ENCODE peak calls at places on chromosomes 7 and 10, in five cellular contexts. F, P, H, Y and C are unnamed samples.

GRCh38 chr10:102347236-102347828 is 48.2 kb upstream of the NFKB2 start:
- DNase-seq in P (no peak), F (no peak), H (peak), Y (no peak), C (peak)

GRCh38 chr7:132435016-132435990 is 141.0 kb downstream of the PLXNA4 start:
- DNase-seq in F (no peak), Y (no peak), H (no peak), P (no peak), C (no peak)

GRCh38 chr10:62278461-62278910 is 9.8 kb upstream of the RTKN2 start:
- DNase-seq in F (no peak), H (no peak), P (no peak), Y (no peak), C (no peak)

GRCh38 chr7:116236020-116236630 is 25.8 kb downstream of the TES start:
- DNase-seq in Y (peak), H (peak), F (peak), P (peak), C (no peak)

GRCh38 chr10:114550756-114551290 is 107.3 kb downstream of the ABLIM1 start:
- DNase-seq in F (no peak), Y (no peak), P (no peak), H (peak), C (peak)

GRCh38 chr7:150642926-150643325 is 10.7 kb upstream of the GIMAP6 start:
- DNase-seq in P (no peak), Y (no peak), H (no peak), F (no peak), C (no peak)

GRCh38 chr7:66627876-66628360 is 763 bp upstream of the KCTD7 start:
- DNase-seq in F (no peak), H (no peak), Y (no peak), P (no peak), C (no peak)

GRCh38 chr10:68560201-68560915 is at the start of gene TET1:
- DNase-seq in P (no peak), F (no peak), H (peak), Y (peak), C (peak)

GRCh38 chr10:123642293-123642692 is 23.9 kb upstream of the GPR26 start:
- DNase-seq in Y (no peak), P (no peak), F (no peak), H (no peak), C (no peak)

GRCh38 chr10:10235003-10235402 is 782.7 kb upstream of the CELF2 start:
- DNase-seq in H (no peak), Y (no peak), P (no peak), F (no peak), C (no peak)

GRCh38 chr10:77836299-77836820 is 90.2 kb downstream of the DLG5 start:
- DNase-seq in F (no peak), H (no peak), P (peak), Y (peak), C (no peak)

GRCh38 chr7:150992833-150993302 is 2.1 kb downstream of the NOS3 start:
- DNase-seq in P (no peak), F (no peak), Y (no peak), H (no peak), C (no peak)

GRCh38 chr7:16063691-16064090 is 357.6 kb downstream of the CRPPA start:
- DNase-seq in F (no peak), H (no peak), Y (no peak), P (no peak), C (no peak)

GRCh38 chr7:7242899-7243298 is 60.6 kb downstream of the C1GALT1 start:
- DNase-seq in H (no peak), F (no peak), Y (no peak), P (no peak), C (no peak)

GRCh38 chr7:98217623-98218582 is 6.7 kb downstream of the BHLHA15 start:
- DNase-seq in F (no peak), Y (no peak), H (no peak), P (no peak), C (no peak)

GRCh38 chr10:46515402-46516192 is 40.9 kb downstream of the GPRIN2 start:
- DNase-seq in F (no peak), H (peak), P (no peak), Y (peak), C (peak)

GRCh38 chr7:67788689-67789088 is 792.1 kb downstream of the TYW1 start:
- DNase-seq in H (peak), P (no peak), F (no peak), Y (no peak), C (peak)

GRCh38 chr7:18940577-18941134 is 176.8 kb downstream of the TWIST1 start:
- DNase-seq in H (no peak), P (no peak), F (no peak), Y (no peak), C (no peak)

GRCh38 chr10:126841341-126841902 is 63.8 kb upstream of the DOCK1 start:
- DNase-seq in Y (no peak), F (no peak), H (no peak), P (no peak), C (no peak)

GRCh38 chr7:134594877-134595276 is 46.0 kb downstream of the AKR1B15 start:
- DNase-seq in Y (no peak), H (no peak), F (no peak), P (no peak), C (no peak)

GRCh38 chr10:57657164-57657765 is 610.4 kb downstream of the IPMK start:
- DNase-seq in P (no peak), Y (peak), F (no peak), H (peak), C (peak)

GRCh38 chr7:28405662-28406061 is 6.7 kb upstream of the CREB5 start:
- DNase-seq in Y (peak), H (no peak), F (no peak), P (no peak), C (no peak)

GRCh38 chr10:5293691-5294550 is 70.8 kb upstream of the UCN3 start:
- DNase-seq in Y (peak), H (no peak), F (no peak), P (peak), C (no peak)

GRCh38 chr10:51879238-51879637 is 179.8 kb upstream of the CSTF2T start:
- DNase-seq in F (no peak), P (no peak), Y (no peak), H (no peak), C (no peak)